ENCODE peak calls at places on chromosomes 6 and 20, in seven cellular contexts. C, X, K, T, O, I and G are unnamed samples.

GRCh38 chr6:124073021-124073420 is 269.4 kb downstream of the NKAIN2 start:
- DNase-seq in C (peak), T (no peak), K (no peak), I (peak), X (no peak), O (peak), G (peak)

GRCh38 chr6:157877149-157877548 is 54.1 kb downstream of the SNX9 start:
- DNase-seq in C (no peak), O (no peak), T (no peak), X (no peak), I (no peak), K (no peak), G (no peak)

GRCh38 chr20:25338112-25339023 is 52.3 kb downstream of the ABHD12 start:
- DNase-seq in I (no peak), T (no peak), O (no peak), X (no peak), C (no peak), K (no peak), G (no peak)

GRCh38 chr20:45828589-45828988 is 1.5 kb upstream of the TNNC2 start:
- DNase-seq in C (no peak), K (no peak), O (no peak), I (peak), T (no peak), X (no peak), G (peak)

GRCh38 chr6:55528624-55529023 is 50.4 kb downstream of the HMGCLL1 start:
- DNase-seq in O (peak), K (no peak), X (no peak), I (peak), C (peak), T (peak), G (peak)

GRCh38 chr6:148771212-148771601 is 24.4 kb downstream of the UST start:
- DNase-seq in K (no peak), X (no peak), C (no peak), O (no peak), I (peak), T (peak), G (no peak)

GRCh38 chr6:45044510-45045252 is 283.4 kb upstream of the RUNX2 start:
- DNase-seq in T (no peak), O (no peak), C (no peak), I (no peak), X (no peak), K (no peak), G (no peak)

GRCh38 chr6:8939615-8940014 is 504.3 kb upstream of the SLC35B3 start:
- DNase-seq in O (no peak), C (peak), K (no peak), I (no peak), T (peak), X (no peak), G (peak)

GRCh38 chr6:51265426-51265825 is 446.8 kb downstream of the TFAP2B start:
- DNase-seq in O (no peak), X (no peak), I (no peak), K (no peak), C (no peak), T (no peak), G (no peak)

GRCh38 chr20:35561268-35561667 is 19.4 kb downstream of the ERGIC3 start:
- DNase-seq in C (peak), X (no peak), T (no peak), I (peak), K (peak), O (peak), G (peak)

GRCh38 chr6:170175644-170176620 is 114.9 kb downstream of the DLL1 start:
- DNase-seq in O (peak), K (no peak), C (no peak), T (no peak), I (no peak), X (peak), G (no peak)

GRCh38 chr6:43089874-43090556 is 13.9 kb downstream of the PTK7 start:
- DNase-seq in I (peak), O (peak), K (no peak), C (peak), X (no peak), T (no peak), G (peak)

GRCh38 chr6:135534773-135535380 is 37.3 kb upstream of the AHI1 start:
- DNase-seq in K (no peak), I (peak), O (no peak), X (no peak), T (no peak), C (peak), G (no peak)

GRCh38 chr6:140774080-140774505 is 1358.6 kb upstream of the GJE1 start:
- DNase-seq in I (peak), T (peak), X (no peak), O (no peak), K (no peak), C (peak), G (peak)